ENCODE peak calls at places on chromosomes 13 and 19, in seven cellular contexts. One of them, this sample, is unnamed.

GRCh38 chr19:32355309-32355708 is 9.9 kb downstream of the ZNF507 start:
- DNase-seq in uterus: no peak
- DNase-seq in OCI-LY7: no peak
- DNase-seq in nephron progenitor cell: no peak
- DNase-seq in astrocyte of the spinal cord: no peak
- DNase-seq in PC-3: no peak
- DNase-seq in cardiac muscle cell: no peak
- DNase-seq in this sample: no peak

GRCh38 chr19:34260771-34261173 is 6.4 kb downstream of the GARRE1 start:
- DNase-seq in uterus: no peak
- DNase-seq in OCI-LY7: no peak
- DNase-seq in nephron progenitor cell: no peak
- DNase-seq in astrocyte of the spinal cord: peak; percentile 40
- DNase-seq in PC-3: no peak
- DNase-seq in cardiac muscle cell: peak; percentile 22
- DNase-seq in this sample: no peak

GRCh38 chr13:91813255-91813654 is 414.8 kb downstream of the GPC5 start:
- DNase-seq in uterus: no peak
- DNase-seq in OCI-LY7: no peak
- DNase-seq in nephron progenitor cell: no peak
- DNase-seq in astrocyte of the spinal cord: no peak
- DNase-seq in PC-3: no peak
- DNase-seq in cardiac muscle cell: peak; percentile 90
- DNase-seq in this sample: no peak

GRCh38 chr13:26377038-26377437 is 123.1 kb downstream of the CDK8 start:
- DNase-seq in uterus: no peak
- DNase-seq in OCI-LY7: peak; percentile 18
- DNase-seq in nephron progenitor cell: peak; percentile 20
- DNase-seq in astrocyte of the spinal cord: no peak
- DNase-seq in PC-3: peak; percentile 44
- DNase-seq in cardiac muscle cell: peak; percentile 40
- DNase-seq in this sample: no peak

GRCh38 chr19:50992666-50993035 is 8.8 kb downstream of the KLK8 start:
- DNase-seq in uterus: no peak
- DNase-seq in OCI-LY7: no peak
- DNase-seq in nephron progenitor cell: no peak
- DNase-seq in astrocyte of the spinal cord: no peak
- DNase-seq in PC-3: peak; percentile 73
- DNase-seq in cardiac muscle cell: no peak
- DNase-seq in this sample: no peak

GRCh38 chr19:10554760-10555612 is 10.8 kb downstream of the KRI1 start:
- DNase-seq in uterus: no peak
- DNase-seq in OCI-LY7: no peak
- DNase-seq in nephron progenitor cell: no peak
- DNase-seq in astrocyte of the spinal cord: no peak
- DNase-seq in PC-3: no peak
- DNase-seq in cardiac muscle cell: no peak
- DNase-seq in this sample: no peak

GRCh38 chr13:90518398-90518797 is 829.1 kb upstream of the MIR17HG start:
- DNase-seq in uterus: no peak
- DNase-seq in OCI-LY7: no peak
- DNase-seq in nephron progenitor cell: no peak
- DNase-seq in astrocyte of the spinal cord: no peak
- DNase-seq in PC-3: no peak
- DNase-seq in cardiac muscle cell: no peak
- DNase-seq in this sample: no peak

GRCh38 chr19:44774614-44775013 is 3.1 kb upstream of the CBLC start:
- DNase-seq in uterus: no peak
- DNase-seq in OCI-LY7: no peak
- DNase-seq in nephron progenitor cell: no peak
- DNase-seq in astrocyte of the spinal cord: no peak
- DNase-seq in PC-3: peak; percentile 9
- DNase-seq in cardiac muscle cell: no peak
- DNase-seq in this sample: no peak

GRCh38 chr19:51547397-51548212 is 16.1 kb upstream of the SIGLEC6 start:
- DNase-seq in uterus: no peak
- DNase-seq in OCI-LY7: no peak
- DNase-seq in nephron progenitor cell: no peak
- DNase-seq in astrocyte of the spinal cord: no peak
- DNase-seq in PC-3: no peak
- DNase-seq in cardiac muscle cell: no peak
- DNase-seq in this sample: no peak

GRCh38 chr19:703329-703650 is 5.4 kb upstream of the PALM start:
- DNase-seq in uterus: no peak
- DNase-seq in OCI-LY7: no peak
- DNase-seq in nephron progenitor cell: no peak
- DNase-seq in astrocyte of the spinal cord: no peak
- DNase-seq in PC-3: no peak
- DNase-seq in cardiac muscle cell: no peak
- DNase-seq in this sample: no peak
- TF ChIP-seq CTCF in uterus: no peak
- TF ChIP-seq CTCF in OCI-LY7: no peak
- TF ChIP-seq CTCF in nephron progenitor cell: no peak
- TF ChIP-seq CTCF in astrocyte of the spinal cord: no peak
- TF ChIP-seq CTCF in PC-3: no peak
- TF ChIP-seq CTCF in cardiac muscle cell: no peak
- TF ChIP-seq CTCF in this sample: no peak

GRCh38 chr13:50733392-50733791 is 110.1 kb downstream of the DLEU7 start:
- DNase-seq in uterus: no peak
- DNase-seq in OCI-LY7: no peak
- DNase-seq in nephron progenitor cell: no peak
- DNase-seq in astrocyte of the spinal cord: no peak
- DNase-seq in PC-3: no peak
- DNase-seq in cardiac muscle cell: no peak
- DNase-seq in this sample: no peak
- TF ChIP-seq CTCF in uterus: no peak
- TF ChIP-seq CTCF in OCI-LY7: no peak
- TF ChIP-seq CTCF in nephron progenitor cell: no peak
- TF ChIP-seq CTCF in astrocyte of the spinal cord: no peak
- TF ChIP-seq CTCF in PC-3: no peak
- TF ChIP-seq CTCF in cardiac muscle cell: no peak
- TF ChIP-seq CTCF in this sample: no peak

GRCh38 chr19:48815870-48816501 is 5.2 kb upstream of the BCAT2 start:
- DNase-seq in uterus: no peak
- DNase-seq in OCI-LY7: peak; percentile 55
- DNase-seq in nephron progenitor cell: no peak
- DNase-seq in astrocyte of the spinal cord: no peak
- DNase-seq in PC-3: no peak
- DNase-seq in cardiac muscle cell: peak; percentile 58
- DNase-seq in this sample: no peak
- TF ChIP-seq CTCF in uterus: no peak
- TF ChIP-seq CTCF in OCI-LY7: no peak
- TF ChIP-seq CTCF in nephron progenitor cell: no peak
- TF ChIP-seq CTCF in astrocyte of the spinal cord: no peak
- TF ChIP-seq CTCF in PC-3: no peak
- TF ChIP-seq CTCF in cardiac muscle cell: no peak
- TF ChIP-seq CTCF in this sample: no peak

DNA sequence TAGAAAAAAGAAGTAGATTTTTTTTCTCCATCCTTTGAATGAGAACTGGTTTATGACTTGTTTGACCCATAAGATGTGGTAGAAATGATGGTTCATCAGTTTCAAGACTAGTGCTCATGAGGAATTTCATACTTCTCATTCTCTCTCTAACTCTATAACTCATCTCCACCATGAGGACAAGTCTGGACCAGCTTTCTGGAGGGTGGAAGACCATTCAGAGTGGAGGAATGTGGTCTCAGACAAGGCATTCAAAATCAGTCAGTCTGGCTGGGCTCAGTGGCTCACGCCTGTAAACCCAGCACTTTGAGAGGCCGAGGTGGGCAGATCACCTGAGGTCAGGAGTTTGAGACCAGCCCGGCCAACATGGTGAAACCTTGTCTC is 3.5 kb upstream of the EID2 start:
- DNase-seq in uterus: no peak
- DNase-seq in OCI-LY7: no peak
- DNase-seq in nephron progenitor cell: no peak
- DNase-seq in astrocyte of the spinal cord: no peak
- DNase-seq in PC-3: no peak
- DNase-seq in cardiac muscle cell: no peak
- DNase-seq in this sample: no peak
- TF ChIP-seq CTCF in uterus: no peak
- TF ChIP-seq CTCF in OCI-LY7: no peak
- TF ChIP-seq CTCF in nephron progenitor cell: no peak
- TF ChIP-seq CTCF in astrocyte of the spinal cord: no peak
- TF ChIP-seq CTCF in PC-3: no peak
- TF ChIP-seq CTCF in cardiac muscle cell: no peak
- TF ChIP-seq CTCF in this sample: no peak

GRCh38 chr19:18506101-18506534 is 15.8 kb downstream of the ELL start:
- DNase-seq in uterus: no peak
- DNase-seq in OCI-LY7: no peak
- DNase-seq in nephron progenitor cell: no peak
- DNase-seq in astrocyte of the spinal cord: no peak
- DNase-seq in PC-3: no peak
- DNase-seq in cardiac muscle cell: no peak
- DNase-seq in this sample: no peak

GRCh38 chr19:18508585-18508984 is 13.3 kb downstream of the ELL start:
- DNase-seq in uterus: no peak
- DNase-seq in OCI-LY7: no peak
- DNase-seq in nephron progenitor cell: no peak
- DNase-seq in astrocyte of the spinal cord: no peak
- DNase-seq in PC-3: no peak
- DNase-seq in cardiac muscle cell: no peak
- DNase-seq in this sample: no peak

GRCh38 chr19:18506545-18506944 is 15.3 kb downstream of the ELL start:
- DNase-seq in uterus: no peak
- DNase-seq in OCI-LY7: no peak
- DNase-seq in nephron progenitor cell: no peak
- DNase-seq in astrocyte of the spinal cord: no peak
- DNase-seq in PC-3: no peak
- DNase-seq in cardiac muscle cell: no peak
- DNase-seq in this sample: no peak

GRCh38 chr19:18507021-18507726 is 14.7 kb downstream of the ELL start:
- DNase-seq in uterus: no peak
- DNase-seq in OCI-LY7: no peak
- DNase-seq in nephron progenitor cell: no peak
- DNase-seq in astrocyte of the spinal cord: peak; percentile 27
- DNase-seq in PC-3: no peak
- DNase-seq in cardiac muscle cell: no peak
- DNase-seq in this sample: no peak

DNA sequence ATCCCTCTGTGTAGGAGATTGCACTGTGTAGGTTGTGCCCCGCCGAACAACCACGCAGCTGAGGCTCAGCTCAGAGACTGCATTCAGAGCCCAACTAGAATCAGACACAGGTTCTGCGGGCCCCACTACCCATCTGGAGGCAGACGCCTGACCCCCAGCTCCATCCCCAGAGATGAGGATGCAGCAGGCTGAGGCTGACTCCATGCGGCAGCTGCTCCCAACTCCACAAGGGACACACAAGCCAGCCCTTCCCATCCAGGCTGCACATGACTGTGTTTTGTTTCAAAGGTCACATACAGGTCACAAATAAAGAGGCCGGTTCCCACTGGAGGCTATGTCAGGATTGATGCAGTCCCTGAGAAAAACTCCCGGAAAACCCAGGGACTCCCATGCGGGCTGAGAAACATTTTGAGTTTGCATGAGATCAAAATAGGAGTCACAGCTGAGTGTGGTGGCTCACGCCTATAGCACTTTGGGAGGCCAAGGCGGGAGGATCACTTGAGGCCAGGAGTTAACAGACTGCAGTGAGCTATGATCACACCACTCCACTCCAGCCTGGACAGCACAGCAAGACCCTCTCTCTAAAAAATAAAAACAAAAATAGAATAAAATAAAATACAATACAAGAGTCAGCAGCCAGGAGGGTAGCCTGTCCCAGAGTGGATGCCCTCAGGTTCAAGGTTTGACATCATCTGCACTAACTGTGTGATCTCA is 14.0 kb downstream of the ELL start:
- DNase-seq in uterus: no peak
- DNase-seq in OCI-LY7: no peak
- DNase-seq in nephron progenitor cell: no peak
- DNase-seq in astrocyte of the spinal cord: peak; percentile 5
- DNase-seq in PC-3: no peak
- DNase-seq in cardiac muscle cell: no peak
- DNase-seq in this sample: no peak
- TF ChIP-seq CTCF in uterus: no peak
- TF ChIP-seq CTCF in OCI-LY7: no peak
- TF ChIP-seq CTCF in nephron progenitor cell: no peak
- TF ChIP-seq CTCF in astrocyte of the spinal cord: no peak
- TF ChIP-seq CTCF in PC-3: no peak
- TF ChIP-seq CTCF in cardiac muscle cell: no peak
- TF ChIP-seq CTCF in this sample: no peak

GRCh38 chr19:2524361-2524839 is 48.5 kb downstream of the GADD45B start:
- DNase-seq in uterus: no peak
- DNase-seq in OCI-LY7: no peak
- DNase-seq in nephron progenitor cell: no peak
- DNase-seq in astrocyte of the spinal cord: no peak
- DNase-seq in PC-3: no peak
- DNase-seq in cardiac muscle cell: no peak
- DNase-seq in this sample: no peak

GRCh38 chr19:2527716-2528115 is 51.8 kb downstream of the GADD45B start:
- DNase-seq in uterus: no peak
- DNase-seq in OCI-LY7: no peak
- DNase-seq in nephron progenitor cell: no peak
- DNase-seq in astrocyte of the spinal cord: no peak
- DNase-seq in PC-3: no peak
- DNase-seq in cardiac muscle cell: no peak
- DNase-seq in this sample: no peak

GRCh38 chr19:2524840-2525723 is 49.2 kb downstream of the GADD45B start:
- DNase-seq in uterus: no peak
- DNase-seq in OCI-LY7: no peak
- DNase-seq in nephron progenitor cell: no peak
- DNase-seq in astrocyte of the spinal cord: peak; percentile 76
- DNase-seq in PC-3: peak; percentile 87
- DNase-seq in cardiac muscle cell: no peak
- DNase-seq in this sample: no peak

GRCh38 chr19:2527171-2527570 is 51.2 kb downstream of the GADD45B start:
- DNase-seq in uterus: no peak
- DNase-seq in OCI-LY7: no peak
- DNase-seq in nephron progenitor cell: no peak
- DNase-seq in astrocyte of the spinal cord: no peak
- DNase-seq in PC-3: no peak
- DNase-seq in cardiac muscle cell: no peak
- DNase-seq in this sample: no peak

DNA sequence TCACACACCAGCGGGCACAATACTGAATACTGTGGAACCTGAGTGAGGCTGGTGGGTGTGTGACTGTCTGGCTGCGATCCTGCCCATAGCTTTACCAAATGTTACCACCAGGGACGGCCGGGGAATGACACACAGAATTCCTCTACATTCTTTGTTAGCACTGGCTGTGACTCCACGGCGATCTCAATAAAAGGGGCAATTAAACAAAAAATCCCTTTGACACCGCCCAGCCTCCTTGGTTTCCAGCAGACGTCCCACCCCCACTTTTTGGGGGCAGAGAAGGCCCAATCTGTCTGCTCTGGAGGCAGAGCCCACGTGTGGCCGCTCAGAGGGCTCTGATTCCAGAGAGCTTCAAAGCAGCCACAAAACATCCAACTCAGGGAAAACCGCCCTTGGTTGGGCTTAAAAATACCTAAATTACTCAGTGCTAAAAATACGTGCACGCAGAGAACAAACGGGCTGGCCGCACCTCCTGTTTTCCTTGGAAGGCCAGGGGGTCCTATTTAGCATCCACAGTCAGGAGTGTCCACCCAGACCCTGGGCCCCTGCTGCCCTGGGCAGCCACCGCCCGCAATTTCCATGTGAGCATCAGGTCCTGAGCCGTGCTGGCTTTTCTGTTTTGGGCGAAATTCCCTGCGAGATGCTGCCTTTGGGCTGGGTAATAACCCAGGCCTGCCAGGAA is 47.8 kb downstream of the GADD45B start:
- DNase-seq in uterus: no peak
- DNase-seq in OCI-LY7: no peak
- DNase-seq in nephron progenitor cell: no peak
- DNase-seq in astrocyte of the spinal cord: peak; percentile 92
- DNase-seq in PC-3: no peak
- DNase-seq in cardiac muscle cell: no peak
- DNase-seq in this sample: no peak
- TF ChIP-seq CTCF in uterus: peak; percentile 23
- TF ChIP-seq CTCF in OCI-LY7: no peak
- TF ChIP-seq CTCF in nephron progenitor cell: peak; percentile 21
- TF ChIP-seq CTCF in astrocyte of the spinal cord: peak; percentile 49
- TF ChIP-seq CTCF in PC-3: no peak
- TF ChIP-seq CTCF in cardiac muscle cell: peak; percentile 39
- TF ChIP-seq CTCF in this sample: no peak